ENCODE peak calls at places on chromosome 20, in five cellular contexts. One of them, this sample, is unnamed.
A peak's percentile ranks its signal among the peaks of the same experiment; 100 is the strongest.

GRCh38 chr20:10651227-10651990 is 22.4 kb downstream of the JAG1 start:
- DNase-seq in AG04449: no peak
- DNase-seq in trophoblast cell: no peak
- DNase-seq in uterus: no peak
- DNase-seq in CD8-positive, alpha-beta memory T cell: no peak
- DNase-seq in this sample: no peak

GRCh38 chr20:18719426-18719825 is 94.2 kb upstream of the SCP2D1 start:
- DNase-seq in AG04449: peak; percentile 21
- DNase-seq in trophoblast cell: no peak
- DNase-seq in uterus: no peak
- DNase-seq in CD8-positive, alpha-beta memory T cell: no peak
- DNase-seq in this sample: no peak

GRCh38 chr20:4820833-4821518 is 99.3 kb downstream of the PRND start:
- DNase-seq in AG04449: peak; percentile 28
- DNase-seq in trophoblast cell: no peak
- DNase-seq in uterus: peak; percentile 74
- DNase-seq in CD8-positive, alpha-beta memory T cell: no peak
- DNase-seq in this sample: peak; percentile 60

GRCh38 chr20:38471987-38472512 is 593 bp upstream of the RALGAPB start:
- DNase-seq in AG04449: no peak
- DNase-seq in trophoblast cell: no peak
- DNase-seq in uterus: no peak
- DNase-seq in CD8-positive, alpha-beta memory T cell: no peak
- DNase-seq in this sample: no peak

GRCh38 chr20:38460040-38460623 is 12.5 kb upstream of the RALGAPB start:
- DNase-seq in AG04449: peak; percentile 31
- DNase-seq in trophoblast cell: peak; percentile 79
- DNase-seq in uterus: no peak
- DNase-seq in CD8-positive, alpha-beta memory T cell: no peak
- DNase-seq in this sample: no peak

GRCh38 chr20:35117148-35117547 is 24.5 kb upstream of the TRPC4AP start:
- DNase-seq in AG04449: no peak
- DNase-seq in trophoblast cell: no peak
- DNase-seq in uterus: no peak
- DNase-seq in CD8-positive, alpha-beta memory T cell: no peak
- DNase-seq in this sample: no peak

GRCh38 chr20:326645-327031 is 1.3 kb downstream of the SOX12 start:
- DNase-seq in AG04449: no peak
- DNase-seq in trophoblast cell: no peak
- DNase-seq in uterus: no peak
- DNase-seq in CD8-positive, alpha-beta memory T cell: no peak
- DNase-seq in this sample: no peak

GRCh38 chr20:54570561-54570960 is 95.2 kb downstream of the DOK5 start:
- DNase-seq in AG04449: no peak
- DNase-seq in trophoblast cell: no peak
- DNase-seq in uterus: no peak
- DNase-seq in CD8-positive, alpha-beta memory T cell: no peak
- DNase-seq in this sample: no peak

GRCh38 chr20:34643919-34644318 is 33.0 kb downstream of the PIGU start:
- DNase-seq in AG04449: peak; percentile 77
- DNase-seq in trophoblast cell: no peak
- DNase-seq in uterus: no peak
- DNase-seq in CD8-positive, alpha-beta memory T cell: no peak
- DNase-seq in this sample: peak; percentile 79

GRCh38 chr20:51434556-51435256 is 107.8 kb downstream of the NFATC2 start:
- DNase-seq in AG04449: peak; percentile 56
- DNase-seq in trophoblast cell: peak; percentile 33
- DNase-seq in uterus: no peak
- DNase-seq in CD8-positive, alpha-beta memory T cell: no peak
- DNase-seq in this sample: peak; percentile 63

GRCh38 chr20:32470025-32470861 is 112.1 kb downstream of the ASXL1 start:
- DNase-seq in AG04449: no peak
- DNase-seq in trophoblast cell: peak; percentile 10
- DNase-seq in uterus: no peak
- DNase-seq in CD8-positive, alpha-beta memory T cell: no peak
- DNase-seq in this sample: no peak

GRCh38 chr20:2143594-2143993 is 42.0 kb downstream of the STK35 start:
- DNase-seq in AG04449: no peak
- DNase-seq in trophoblast cell: no peak
- DNase-seq in uterus: no peak
- DNase-seq in CD8-positive, alpha-beta memory T cell: no peak
- DNase-seq in this sample: no peak

GRCh38 chr20:15627089-15627488 is 946.2 kb downstream of the KIF16B start:
- DNase-seq in AG04449: no peak
- DNase-seq in trophoblast cell: no peak
- DNase-seq in uterus: no peak
- DNase-seq in CD8-positive, alpha-beta memory T cell: no peak
- DNase-seq in this sample: no peak

GRCh38 chr20:50129662-50130345 is 16.9 kb upstream of the UBE2V1 start:
- DNase-seq in AG04449: no peak
- DNase-seq in trophoblast cell: no peak
- DNase-seq in uterus: no peak
- DNase-seq in CD8-positive, alpha-beta memory T cell: no peak
- DNase-seq in this sample: no peak

GRCh38 chr20:44720617-44720993 is 5.4 kb downstream of the CCN5 start:
- DNase-seq in AG04449: no peak
- DNase-seq in trophoblast cell: no peak
- DNase-seq in uterus: no peak
- DNase-seq in CD8-positive, alpha-beta memory T cell: no peak
- DNase-seq in this sample: no peak

GRCh38 chr20:19047040-19047950 is 165.1 kb upstream of the SLC24A3 start:
- DNase-seq in AG04449: no peak
- DNase-seq in trophoblast cell: peak; percentile 61
- DNase-seq in uterus: peak; percentile 64
- DNase-seq in CD8-positive, alpha-beta memory T cell: no peak
- DNase-seq in this sample: no peak

GRCh38 chr20:24376523-24377085 is 92.8 kb upstream of the SYNDIG1 start:
- DNase-seq in AG04449: peak; percentile 23
- DNase-seq in trophoblast cell: no peak
- DNase-seq in uterus: no peak
- DNase-seq in CD8-positive, alpha-beta memory T cell: no peak
- DNase-seq in this sample: peak; percentile 21

GRCh38 chr20:43530321-43531090 is 23.0 kb downstream of the L3MBTL1 start:
- DNase-seq in AG04449: no peak
- DNase-seq in trophoblast cell: peak; percentile 30
- DNase-seq in uterus: no peak
- DNase-seq in CD8-positive, alpha-beta memory T cell: no peak
- DNase-seq in this sample: no peak

DNA sequence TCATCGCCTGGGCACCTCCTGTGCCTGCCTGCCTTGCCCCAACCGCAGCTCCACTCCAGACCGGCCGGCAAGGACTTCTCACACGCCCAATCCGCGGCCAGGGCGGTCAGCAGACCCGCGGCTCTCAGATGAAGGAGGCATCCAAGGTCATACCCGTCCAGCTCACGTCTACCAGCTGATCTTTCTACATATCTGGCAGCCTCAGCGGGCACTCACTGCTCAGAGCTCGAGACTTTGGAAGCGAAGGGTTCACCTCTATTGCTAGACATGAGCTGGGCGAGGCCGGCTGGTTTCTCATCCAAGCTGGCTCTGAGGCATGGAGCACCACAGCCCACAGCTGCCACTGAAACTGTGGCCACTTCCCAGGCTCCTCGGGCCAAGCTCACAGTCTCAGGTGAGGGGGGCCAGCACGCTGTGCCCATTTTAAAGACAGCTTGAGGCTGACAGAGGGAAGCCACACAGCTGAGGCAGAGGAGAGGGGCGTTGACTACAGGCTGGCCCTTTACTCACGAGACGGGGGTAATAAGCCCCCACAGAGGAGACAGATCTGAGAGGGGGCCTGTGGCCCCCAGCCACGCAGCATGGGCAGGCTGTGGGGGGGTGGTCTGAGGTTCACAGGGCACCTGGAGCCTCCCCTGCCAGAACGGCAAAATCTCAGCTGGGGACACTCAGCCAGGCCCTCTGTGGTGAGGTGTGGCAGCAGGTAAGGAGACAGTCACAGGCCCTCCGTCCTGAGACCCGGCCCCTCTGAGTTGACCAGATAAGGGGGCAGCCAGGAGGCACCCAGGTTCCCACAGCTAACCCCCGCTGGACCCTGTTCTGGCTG is 2.0 kb downstream of the LAMA5 start:
- DNase-seq in AG04449: no peak
- DNase-seq in trophoblast cell: peak; percentile 59
- DNase-seq in uterus: no peak
- DNase-seq in CD8-positive, alpha-beta memory T cell: no peak
- DNase-seq in this sample: no peak
- H3K4me3 ChIP-seq in AG04449: no peak overlapping the region
- H3K4me3 ChIP-seq in trophoblast cell: no peak overlapping the region
- H3K4me3 ChIP-seq in uterus: peak overlapping the region; percentile 57
- H3K4me3 ChIP-seq in CD8-positive, alpha-beta memory T cell: no peak overlapping the region
- H3K4me3 ChIP-seq in this sample: no peak overlapping the region

GRCh38 chr20:41531876-41532275 is 86.3 kb downstream of the CHD6 start:
- DNase-seq in AG04449: no peak
- DNase-seq in trophoblast cell: no peak
- DNase-seq in uterus: no peak
- DNase-seq in CD8-positive, alpha-beta memory T cell: no peak
- DNase-seq in this sample: no peak

GRCh38 chr20:41532935-41533334 is 85.2 kb downstream of the CHD6 start:
- DNase-seq in AG04449: no peak
- DNase-seq in trophoblast cell: no peak
- DNase-seq in uterus: no peak
- DNase-seq in CD8-positive, alpha-beta memory T cell: no peak
- DNase-seq in this sample: no peak

GRCh38 chr20:41534170-41534569 is 84.0 kb downstream of the CHD6 start:
- DNase-seq in AG04449: no peak
- DNase-seq in trophoblast cell: no peak
- DNase-seq in uterus: no peak
- DNase-seq in CD8-positive, alpha-beta memory T cell: no peak
- DNase-seq in this sample: no peak

GRCh38 chr20:41534842-41535241 is 83.3 kb downstream of the CHD6 start:
- DNase-seq in AG04449: no peak
- DNase-seq in trophoblast cell: no peak
- DNase-seq in uterus: no peak
- DNase-seq in CD8-positive, alpha-beta memory T cell: no peak
- DNase-seq in this sample: no peak

DNA sequence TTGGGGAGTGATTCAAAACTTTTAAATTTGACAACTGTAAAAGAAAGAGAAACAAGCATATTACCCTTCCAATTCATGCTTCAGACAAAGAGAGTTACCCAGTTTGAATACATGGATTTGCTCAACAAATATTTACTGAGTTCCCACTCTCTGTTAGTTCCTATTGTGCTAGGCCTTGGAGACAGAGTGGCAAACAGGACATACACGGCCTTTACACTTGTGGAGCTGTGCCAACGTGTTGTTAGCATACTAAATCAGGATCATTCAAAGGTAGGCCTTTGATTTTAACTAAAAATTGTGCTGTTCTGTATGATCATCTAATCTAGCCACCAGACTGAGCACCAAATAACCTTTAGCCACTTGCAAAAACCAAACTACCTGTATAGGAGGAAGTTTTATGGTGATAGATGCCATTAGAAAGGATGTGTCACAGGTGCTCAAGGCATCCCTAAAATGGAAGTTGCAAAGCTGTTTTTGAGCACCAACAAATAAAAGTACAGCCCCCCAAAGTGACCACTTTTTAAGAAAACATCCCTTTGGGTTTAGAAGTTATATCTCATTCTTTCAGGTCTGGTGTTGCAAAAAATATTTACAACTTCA is 84.5 kb downstream of the CHD6 start:
- DNase-seq in AG04449: no peak
- DNase-seq in trophoblast cell: no peak
- DNase-seq in uterus: no peak
- DNase-seq in CD8-positive, alpha-beta memory T cell: no peak
- DNase-seq in this sample: no peak
- H3K4me3 ChIP-seq in AG04449: no peak overlapping the region
- H3K4me3 ChIP-seq in trophoblast cell: no peak overlapping the region
- H3K4me3 ChIP-seq in uterus: no peak overlapping the region
- H3K4me3 ChIP-seq in CD8-positive, alpha-beta memory T cell: no peak overlapping the region
- H3K4me3 ChIP-seq in this sample: no peak overlapping the region

GRCh38 chr20:63422653-63423052 is 49.8 kb downstream of the KCNQ2 start:
- DNase-seq in AG04449: no peak
- DNase-seq in trophoblast cell: no peak
- DNase-seq in uterus: no peak
- DNase-seq in CD8-positive, alpha-beta memory T cell: no peak
- DNase-seq in this sample: no peak
- H3K4me3 ChIP-seq in AG04449: no peak overlapping the region
- H3K4me3 ChIP-seq in trophoblast cell: no peak overlapping the region
- H3K4me3 ChIP-seq in uterus: no peak overlapping the region
- H3K4me3 ChIP-seq in CD8-positive, alpha-beta memory T cell: no peak overlapping the region
- H3K4me3 ChIP-seq in this sample: no peak overlapping the region

GRCh38 chr20:58515240-58516212 is at the start of gene APCDD1L:
- DNase-seq in AG04449: peak; percentile 41
- DNase-seq in trophoblast cell: peak; percentile 57
- DNase-seq in uterus: no peak
- DNase-seq in CD8-positive, alpha-beta memory T cell: no peak
- DNase-seq in this sample: peak; percentile 48
- H3K4me3 ChIP-seq in AG04449: peak within 1 kb of the TSS; percentile 78
- H3K4me3 ChIP-seq in trophoblast cell: peak within 1 kb of the TSS; percentile 42
- H3K4me3 ChIP-seq in uterus: peak within 1 kb of the TSS; percentile 18
- H3K4me3 ChIP-seq in CD8-positive, alpha-beta memory T cell: no peak within 1 kb of the TSS
- H3K4me3 ChIP-seq in this sample: peak within 1 kb of the TSS; percentile 77